ENCODE peak calls at places on chromosomes 13 and 19, in ten cellular contexts. B is colonic mucosa, P is brain microvascular endothelial cell, Q is cardiac fibroblast, X is psoas muscle, O is adrenal gland, L is HFFc6, V is uterus, F is neural crest cell, M is AG09309. U is an unnamed sample.

GRCh38 chr13:41137241-41137640 is 4.6 kb upstream of the KBTBD6 start:
- DNase-seq in V (no peak), M (no peak), B (no peak), Q (no peak), P (no peak), O (no peak), X (no peak), L (no peak), F (no peak), U (no peak)

GRCh38 chr13:84653915-84654534 is 771.8 kb upstream of the SLITRK1 start:
- DNase-seq in L (no peak), O (no peak), V (no peak), P (no peak), Q (no peak), M (no peak), X (no peak), B (no peak), F (no peak), U (no peak)

GRCh38 chr19:33468361-33469170 is 53.0 kb downstream of the PEPD start:
- DNase-seq in P (no peak), O (peak), V (no peak), M (no peak), F (no peak), X (no peak), Q (no peak), B (no peak), L (no peak), U (no peak)

GRCh38 chr19:7845390-7846179 is 15.6 kb downstream of the EVI5L start:
- DNase-seq in V (no peak), L (no peak), X (no peak), F (no peak), O (no peak), M (no peak), P (no peak), B (no peak), Q (no peak), U (no peak)

GRCh38 chr13:76886292-76887061 is at the start of gene KCTD12:
- DNase-seq in F (peak), Q (peak), V (peak), L (peak), M (no peak), P (peak), O (peak), B (peak), X (peak), U (peak)

GRCh38 chr19:5232798-5233505 is 107.7 kb downstream of the PTPRS start:
- DNase-seq in F (no peak), V (no peak), P (no peak), M (no peak), B (no peak), L (no peak), X (no peak), O (no peak), Q (no peak), U (no peak)

GRCh38 chr13:19605161-19605955 is 28.1 kb upstream of the MPHOSPH8 start:
- DNase-seq in X (no peak), B (no peak), O (no peak), L (no peak), V (no peak), Q (no peak), F (no peak), P (no peak), M (no peak), U (no peak)

GRCh38 chr19:6276447-6276846 is 3.3 kb downstream of the MLLT1 start:
- DNase-seq in X (peak), F (no peak), V (peak), B (peak), Q (peak), P (peak), O (peak), M (peak), L (peak), U (no peak)

GRCh38 chr19:53308339-53308811 is 25.2 kb upstream of the ZNF845 start:
- DNase-seq in B (no peak), F (peak), M (no peak), Q (no peak), L (no peak), O (peak), V (no peak), X (no peak), P (no peak), U (peak)

GRCh38 chr19:31499826-31500539 is 150.7 kb upstream of the TSHZ3 start:
- DNase-seq in M (no peak), X (no peak), P (no peak), O (no peak), Q (no peak), F (no peak), L (no peak), V (no peak), B (no peak), U (no peak)

GRCh38 chr19:46697142-46697960 is 19.6 kb downstream of the PRKD2 start:
- DNase-seq in X (peak), V (peak), Q (peak), L (no peak), P (peak), B (peak), F (peak), M (no peak), O (peak), U (peak)

GRCh38 chr19:42546831-42547500 is 18.7 kb upstream of the CEACAM1 start:
- DNase-seq in Q (no peak), P (no peak), L (no peak), X (no peak), V (no peak), B (no peak), O (no peak), F (no peak), M (no peak), U (no peak)

GRCh38 chr19:18878858-18879578 is 16.9 kb downstream of the CERS1 start:
- DNase-seq in B (no peak), M (no peak), Q (no peak), O (no peak), L (no peak), X (no peak), V (no peak), F (no peak), P (no peak), U (no peak)

GRCh38 chr19:40799558-40800338 is 757 bp downstream of the EGLN2 start:
- DNase-seq in P (no peak), F (peak), Q (peak), X (peak), M (no peak), O (peak), V (no peak), L (no peak), B (peak), U (no peak)

GRCh38 chr19:33795370-33796163 is 1.1 kb upstream of the KCTD15 start:
- DNase-seq in M (no peak), B (peak), Q (peak), F (peak), L (peak), O (peak), X (peak), V (peak), P (peak), U (peak)

GRCh38 chr19:3098515-3099346 is 4.6 kb downstream of the GNA11 start:
- DNase-seq in Q (peak), M (no peak), F (no peak), X (peak), L (no peak), B (peak), P (no peak), O (peak), V (peak), U (no peak)

GRCh38 chr13:113912596-113912995 is 48.7 kb upstream of the GAS6 start:
- DNase-seq in M (no peak), O (no peak), V (no peak), B (no peak), P (no peak), Q (no peak), X (no peak), L (no peak), F (no peak), U (no peak)

GRCh38 chr19:35797663-35798062 is 15.0 kb downstream of the PRODH2 start:
- DNase-seq in F (no peak), X (no peak), M (no peak), O (no peak), V (no peak), P (no peak), Q (no peak), L (no peak), B (no peak), U (no peak)

GRCh38 chr19:51166846-51167490 is 24.9 kb downstream of the SIGLEC7 start:
- DNase-seq in O (peak), B (peak), V (no peak), Q (no peak), F (no peak), X (no peak), L (no peak), M (no peak), P (no peak), U (no peak)

GRCh38 chr19:4556574-4557185 is 2.8 kb downstream of the SEMA6B start:
- DNase-seq in B (peak), L (no peak), V (no peak), O (no peak), P (no peak), X (no peak), M (no peak), F (peak), Q (peak), U (no peak)

GRCh38 chr13:33610471-33611015 is 207.4 kb upstream of the RFC3 start:
- DNase-seq in P (no peak), X (peak), V (no peak), F (peak), L (no peak), O (peak), B (peak), Q (peak), M (no peak), U (no peak)

GRCh38 chr13:33611016-33611805 is 206.7 kb upstream of the RFC3 start:
- DNase-seq in L (no peak), B (no peak), X (peak), M (no peak), F (peak), O (peak), Q (peak), V (peak), P (peak), U (no peak)

GRCh38 chr13:33606692-33607091 is 211.3 kb upstream of the RFC3 start:
- DNase-seq in M (no peak), O (no peak), F (peak), Q (peak), L (no peak), P (no peak), V (no peak), X (no peak), B (no peak), U (no peak)
- TF ChIP-seq CTCF in M (peak), O (no peak), F (peak), Q (no peak), L (no peak), P (peak), V (no peak), X (no peak), B (no peak), U (no peak)

GRCh38 chr19:13622727-13623126 is 116.4 kb upstream of the CACNA1A start:
- DNase-seq in V (no peak), B (no peak), F (no peak), P (no peak), O (no peak), Q (no peak), L (no peak), X (no peak), M (no peak), U (no peak)

GRCh38 chr19:13619203-13619632 is 112.9 kb upstream of the CACNA1A start:
- DNase-seq in Q (no peak), L (peak), F (no peak), B (no peak), M (peak), P (peak), O (no peak), X (no peak), V (no peak), U (no peak)

GRCh38 chr19:13615890-13616289 is 109.6 kb upstream of the CACNA1A start:
- DNase-seq in L (no peak), Q (no peak), O (no peak), M (no peak), P (peak), X (no peak), B (no peak), F (no peak), V (no peak), U (no peak)

GRCh38 chr19:13623686-13624405 is 117.6 kb upstream of the CACNA1A start:
- DNase-seq in P (no peak), F (no peak), M (no peak), B (no peak), L (no peak), X (no peak), V (no peak), O (no peak), Q (no peak), U (no peak)

DNA sequence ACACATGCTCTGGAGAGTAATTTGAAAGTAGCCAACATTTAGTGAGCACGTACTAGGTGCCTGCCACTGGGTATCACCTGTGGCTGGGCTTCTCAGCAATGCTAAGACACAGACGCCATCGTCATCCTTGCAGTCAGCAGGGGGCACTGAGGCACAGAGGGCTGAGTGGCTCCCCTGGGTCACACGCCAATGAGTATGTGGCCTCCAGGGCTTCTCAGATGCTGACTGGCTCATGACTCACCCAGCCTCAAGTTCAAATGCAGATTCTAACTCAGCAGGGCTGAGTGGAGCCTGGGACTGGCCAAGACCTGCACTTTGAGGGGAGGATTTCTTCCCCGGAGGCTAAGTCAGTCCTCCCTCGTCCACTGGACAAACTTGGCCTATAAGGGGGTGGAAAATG is 115.1 kb upstream of the CACNA1A start:
- DNase-seq in B (no peak), V (no peak), Q (peak), F (no peak), L (peak), P (peak), M (peak), X (peak), O (peak), U (no peak)
- TF ChIP-seq CTCF in B (no peak), V (no peak), Q (peak), F (no peak), L (peak), P (no peak), M (peak), X (no peak), O (no peak), U (no peak)

DNA sequence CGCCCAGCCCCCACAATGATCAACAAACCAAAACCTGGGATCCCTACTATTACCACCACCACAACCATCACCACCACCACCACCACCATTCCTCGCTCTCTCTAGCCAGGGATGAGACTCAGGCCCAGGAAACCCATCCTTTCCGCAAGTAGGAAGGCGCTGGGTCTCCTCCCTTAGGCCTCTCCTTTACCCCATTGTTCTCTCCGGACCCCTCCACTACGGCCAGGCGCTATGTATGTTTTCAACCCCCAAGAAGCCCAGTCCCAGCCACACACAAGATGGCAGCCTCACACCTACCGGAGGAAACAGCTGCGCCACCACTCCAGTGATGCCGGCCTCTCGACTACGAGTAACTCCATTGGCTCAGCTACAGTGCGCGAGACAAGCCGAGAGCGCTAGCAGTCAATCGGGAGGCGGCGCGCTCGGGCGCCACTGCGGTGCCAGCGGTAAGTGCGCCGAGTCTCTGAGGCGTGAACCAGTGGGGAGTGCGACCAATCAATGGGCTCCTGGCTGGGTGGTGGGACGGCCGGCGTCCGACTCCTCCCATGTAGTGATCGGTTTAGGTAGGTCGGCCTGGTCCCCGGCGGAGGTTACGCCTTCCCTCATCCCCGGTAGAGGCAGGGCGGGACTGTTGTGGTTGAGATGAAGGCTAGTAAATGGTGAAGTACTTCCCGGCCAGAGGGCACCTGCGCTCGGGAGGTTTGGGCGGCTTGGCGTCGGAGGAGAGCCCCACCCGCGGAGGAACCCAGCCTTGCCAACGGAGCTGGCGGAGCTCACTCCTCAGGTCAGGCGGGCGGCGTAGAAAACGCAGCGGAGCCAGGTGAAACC is at the start of the genes CAB39L and SETDB2:
- DNase-seq in F (peak), P (peak), V (peak), O (peak), X (peak), B (peak), Q (peak), L (peak), M (peak), U (peak)
- TF ChIP-seq CTCF in F (peak), P (peak), V (peak), O (peak), X (peak), B (peak), Q (peak), L (peak), M (peak), U (no peak)

DNA sequence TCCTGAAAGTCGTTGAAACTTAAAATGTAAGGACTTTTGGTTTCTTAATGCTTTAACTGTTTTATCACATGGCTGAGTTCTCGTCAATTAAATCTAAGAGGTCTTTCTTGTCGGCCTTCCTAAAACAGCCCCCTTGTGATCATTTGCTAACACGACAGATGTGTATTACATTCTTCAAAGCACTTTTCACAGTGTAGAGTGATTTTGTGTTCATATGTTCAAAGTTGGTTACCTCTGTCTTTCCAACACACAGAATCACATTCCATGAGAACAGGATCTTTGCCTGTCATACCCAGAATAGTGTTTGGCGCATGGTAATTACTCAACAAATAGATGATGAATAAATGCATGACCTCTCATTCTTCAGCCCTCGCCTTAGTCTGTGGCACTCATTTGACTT is 1.1 kb downstream of the GTF2F2 start:
- DNase-seq in X (no peak), V (no peak), B (no peak), O (no peak), L (peak), M (no peak), P (peak), Q (peak), F (no peak), U (no peak)
- TF ChIP-seq CTCF in X (no peak), V (no peak), B (no peak), O (no peak), L (peak), M (peak), P (peak), Q (peak), F (peak), U (no peak)

DNA sequence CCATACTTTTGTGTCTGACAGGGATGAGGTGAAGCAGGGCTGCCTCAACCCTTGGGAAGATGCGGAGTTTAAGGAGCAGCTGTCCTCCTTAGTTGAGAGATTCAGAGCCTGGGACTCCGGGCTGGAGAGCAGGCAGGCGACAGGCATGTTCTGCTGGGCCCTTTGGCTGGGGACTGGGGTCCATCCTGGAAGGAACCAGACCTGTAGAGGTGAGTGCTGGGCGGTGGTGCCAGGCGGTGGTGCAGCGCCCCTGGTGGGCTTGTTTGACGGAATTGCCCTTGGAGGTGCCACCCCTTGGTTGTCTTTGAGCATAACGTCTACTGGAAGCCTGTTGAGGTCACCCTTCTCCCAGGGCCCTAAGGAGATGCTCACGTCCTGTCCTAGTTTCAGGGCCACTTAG is 20.6 kb upstream of the SLC15A1 start:
- DNase-seq in P (no peak), B (no peak), Q (no peak), O (no peak), V (no peak), M (no peak), L (no peak), X (no peak), F (no peak), U (no peak)
- TF ChIP-seq CTCF in P (peak), B (no peak), Q (no peak), O (no peak), V (no peak), M (no peak), L (peak), X (no peak), F (no peak), U (no peak)